ENCODE peak calls at places on chromosomes 11 and 22, in five cellular contexts. One of them, this sample, is unnamed.

GRCh38 chr22:40739723-40740122 is 60.4 kb downstream of the MCHR1 start:
- DNase-seq in A549: no peak
- DNase-seq in K562: no peak
- DNase-seq in H1: no peak
- DNase-seq in GM12878: no peak
- DNase-seq in this sample: no peak

GRCh38 chr22:46457502-46458488 is 79.6 kb downstream of the CELSR1 start:
- DNase-seq in A549: no peak
- DNase-seq in K562: no peak
- DNase-seq in H1: no peak
- DNase-seq in GM12878: no peak
- DNase-seq in this sample: no peak

GRCh38 chr11:8638300-8638699 is 44.2 kb downstream of the TRIM66 start:
- DNase-seq in A549: no peak
- DNase-seq in K562: peak
- DNase-seq in H1: no peak
- DNase-seq in GM12878: no peak
- DNase-seq in this sample: no peak

GRCh38 chr11:16790484-16791240 is 52.2 kb downstream of the C11orf58 start:
- DNase-seq in A549: no peak
- DNase-seq in K562: no peak
- DNase-seq in H1: no peak
- DNase-seq in GM12878: no peak
- DNase-seq in this sample: no peak

GRCh38 chr11:95231126-95231880 is at the start of gene SESN3:
- DNase-seq in A549: peak
- DNase-seq in K562: peak
- DNase-seq in H1: peak
- DNase-seq in GM12878: peak
- DNase-seq in this sample: peak

GRCh38 chr11:13972033-13972910 is 9.7 kb downstream of the SPON1 start:
- DNase-seq in A549: no peak
- DNase-seq in K562: no peak
- DNase-seq in H1: no peak
- DNase-seq in GM12878: no peak
- DNase-seq in this sample: no peak

GRCh38 chr22:17243524-17243923 is 24.3 kb upstream of the ADA2 start:
- DNase-seq in A549: no peak
- DNase-seq in K562: no peak
- DNase-seq in H1: no peak
- DNase-seq in GM12878: peak
- DNase-seq in this sample: no peak

GRCh38 chr22:46936378-46936916 is 174.0 kb downstream of the TBC1D22A start:
- DNase-seq in A549: no peak
- DNase-seq in K562: no peak
- DNase-seq in H1: no peak
- DNase-seq in GM12878: no peak
- DNase-seq in this sample: peak

GRCh38 chr11:69770525-69770924 is 4.6 kb downstream of the FGF4 start:
- DNase-seq in A549: no peak
- DNase-seq in K562: no peak
- DNase-seq in H1: no peak
- DNase-seq in GM12878: no peak
- DNase-seq in this sample: no peak

GRCh38 chr11:66112640-66113098 is 42.6 kb downstream of the PACS1 start:
- DNase-seq in A549: no peak
- DNase-seq in K562: no peak
- DNase-seq in H1: no peak
- DNase-seq in GM12878: no peak
- DNase-seq in this sample: no peak

GRCh38 chr22:22857607-22858558 is 29.7 kb upstream of the IGLL5 start:
- DNase-seq in A549: no peak
- DNase-seq in K562: no peak
- DNase-seq in H1: no peak
- DNase-seq in GM12878: no peak
- DNase-seq in this sample: no peak
- TF ChIP-seq HDAC2 in A549: no peak
- TF ChIP-seq HDAC2 in K562: no peak
- TF ChIP-seq HDAC2 in H1: no peak
- TF ChIP-seq HDAC2 in GM12878: no peak
- TF ChIP-seq HDAC2 in this sample: no peak

GRCh38 chr11:35525501-35526175 is at the start of gene PAMR1:
- DNase-seq in A549: no peak
- DNase-seq in K562: no peak
- DNase-seq in H1: peak
- DNase-seq in GM12878: no peak
- DNase-seq in this sample: no peak
- TF ChIP-seq HDAC2 in A549: no peak
- TF ChIP-seq HDAC2 in K562: no peak
- TF ChIP-seq HDAC2 in H1: no peak
- TF ChIP-seq HDAC2 in GM12878: no peak
- TF ChIP-seq HDAC2 in this sample: no peak

GRCh38 chr11:109946322-109946846 is 146.8 kb upstream of the ZC3H12C start:
- DNase-seq in A549: peak
- DNase-seq in K562: peak
- DNase-seq in H1: peak
- DNase-seq in GM12878: peak
- DNase-seq in this sample: peak

GRCh38 chr11:109940816-109941215 is 152.4 kb upstream of the ZC3H12C start:
- DNase-seq in A549: peak
- DNase-seq in K562: peak
- DNase-seq in H1: no peak
- DNase-seq in GM12878: no peak
- DNase-seq in this sample: no peak

DNA sequence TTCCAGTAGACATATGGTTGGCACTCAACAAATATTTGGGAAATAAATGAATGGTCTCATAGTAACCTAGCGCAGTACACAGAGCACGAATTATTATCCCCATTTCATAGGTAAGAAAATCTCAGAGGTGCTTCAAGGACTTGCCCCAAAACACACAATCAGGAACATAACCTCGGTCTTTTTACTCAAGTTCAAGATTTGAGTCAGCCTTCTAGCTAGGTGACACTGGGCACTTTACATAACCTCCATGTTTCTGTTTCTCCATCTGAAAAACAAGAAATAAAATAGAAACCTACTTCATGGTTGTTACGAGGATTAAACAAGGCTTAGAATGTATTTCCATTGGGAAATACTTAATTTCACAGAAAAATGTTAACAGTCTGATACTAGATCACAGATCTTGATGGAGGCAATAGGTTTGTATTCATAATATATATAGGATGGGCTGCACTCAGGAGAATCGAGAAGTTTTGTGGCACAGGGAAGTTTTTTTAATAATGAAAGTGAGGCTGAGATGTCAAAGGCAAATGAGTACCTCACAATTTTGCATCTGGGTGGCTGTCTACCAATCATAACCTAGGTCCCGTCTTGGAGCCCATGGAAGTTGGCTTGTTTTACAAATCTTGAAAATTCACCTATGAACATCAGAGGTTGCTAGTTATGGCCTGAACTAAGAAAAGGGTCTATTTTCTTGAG is 147.4 kb upstream of the ZC3H12C start:
- DNase-seq in A549: no peak
- DNase-seq in K562: no peak
- DNase-seq in H1: no peak
- DNase-seq in GM12878: no peak
- DNase-seq in this sample: no peak
- TF ChIP-seq HDAC2 in A549: no peak
- TF ChIP-seq HDAC2 in K562: no peak
- TF ChIP-seq HDAC2 in H1: no peak
- TF ChIP-seq HDAC2 in GM12878: no peak
- TF ChIP-seq HDAC2 in this sample: no peak

DNA sequence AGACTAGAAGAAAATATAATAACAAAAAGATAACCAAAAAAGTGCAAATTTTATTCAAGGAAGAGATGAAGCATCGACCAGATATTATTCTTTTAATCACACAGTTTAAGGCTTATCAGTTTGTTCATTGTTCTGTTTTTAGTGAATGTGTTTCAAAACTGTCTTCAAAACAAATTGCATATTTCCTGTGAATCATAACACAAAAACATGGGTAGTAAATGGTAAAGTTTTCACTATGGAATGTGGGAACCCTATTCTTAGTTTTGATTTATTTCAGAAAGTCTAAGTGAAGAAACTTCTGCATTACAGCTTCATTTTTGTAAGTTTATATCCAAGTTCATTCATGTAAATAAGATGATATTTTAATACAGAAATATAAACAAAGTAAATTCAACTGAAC is 207.6 kb upstream of the LUZP2 start:
- DNase-seq in A549: no peak
- DNase-seq in K562: no peak
- DNase-seq in H1: no peak
- DNase-seq in GM12878: no peak
- DNase-seq in this sample: no peak
- TF ChIP-seq HDAC2 in A549: no peak
- TF ChIP-seq HDAC2 in K562: no peak
- TF ChIP-seq HDAC2 in H1: no peak
- TF ChIP-seq HDAC2 in GM12878: no peak
- TF ChIP-seq HDAC2 in this sample: no peak

GRCh38 chr11:33590471-33590870 is 110.2 kb downstream of the C11orf91 start:
- DNase-seq in A549: no peak
- DNase-seq in K562: no peak
- DNase-seq in H1: no peak
- DNase-seq in GM12878: no peak
- DNase-seq in this sample: no peak
- TF ChIP-seq HDAC2 in A549: no peak
- TF ChIP-seq HDAC2 in K562: no peak
- TF ChIP-seq HDAC2 in H1: no peak
- TF ChIP-seq HDAC2 in GM12878: no peak
- TF ChIP-seq HDAC2 in this sample: no peak

GRCh38 chr22:27843441-27843840 is 41.9 kb upstream of the MN1 start:
- DNase-seq in A549: no peak
- DNase-seq in K562: no peak
- DNase-seq in H1: no peak
- DNase-seq in GM12878: no peak
- DNase-seq in this sample: no peak
- TF ChIP-seq HDAC2 in A549: no peak
- TF ChIP-seq HDAC2 in K562: no peak
- TF ChIP-seq HDAC2 in H1: no peak
- TF ChIP-seq HDAC2 in GM12878: no peak
- TF ChIP-seq HDAC2 in this sample: no peak

DNA sequence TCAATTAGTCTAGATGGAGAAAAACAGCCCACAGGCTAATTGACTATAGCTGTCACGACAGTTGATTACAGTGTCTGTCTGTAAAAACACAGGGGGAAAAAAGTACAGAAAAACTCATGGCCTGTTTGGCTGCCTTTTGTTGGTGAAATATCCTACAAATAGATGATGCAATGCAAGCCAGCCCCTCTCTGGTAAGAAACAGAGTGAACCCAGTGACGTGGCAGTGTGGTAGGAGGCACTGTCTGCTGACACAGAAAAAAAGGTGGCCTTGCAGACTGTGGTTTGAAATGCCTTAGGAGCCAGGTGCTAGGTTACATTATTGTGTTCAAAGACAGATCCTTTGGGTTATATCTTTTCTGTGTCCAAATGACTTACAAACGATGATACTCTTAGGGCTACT is 431.4 kb upstream of the CCDC90B start:
- DNase-seq in A549: no peak
- DNase-seq in K562: no peak
- DNase-seq in H1: no peak
- DNase-seq in GM12878: no peak
- DNase-seq in this sample: no peak
- TF ChIP-seq HDAC2 in A549: no peak
- TF ChIP-seq HDAC2 in K562: no peak
- TF ChIP-seq HDAC2 in H1: no peak
- TF ChIP-seq HDAC2 in GM12878: no peak
- TF ChIP-seq HDAC2 in this sample: no peak

GRCh38 chr11:128965485-128965884 is 22.8 kb upstream of the TP53AIP1 start:
- DNase-seq in A549: no peak
- DNase-seq in K562: no peak
- DNase-seq in H1: no peak
- DNase-seq in GM12878: peak
- DNase-seq in this sample: no peak
- TF ChIP-seq HDAC2 in A549: no peak
- TF ChIP-seq HDAC2 in K562: no peak
- TF ChIP-seq HDAC2 in H1: no peak
- TF ChIP-seq HDAC2 in GM12878: no peak
- TF ChIP-seq HDAC2 in this sample: no peak

DNA sequence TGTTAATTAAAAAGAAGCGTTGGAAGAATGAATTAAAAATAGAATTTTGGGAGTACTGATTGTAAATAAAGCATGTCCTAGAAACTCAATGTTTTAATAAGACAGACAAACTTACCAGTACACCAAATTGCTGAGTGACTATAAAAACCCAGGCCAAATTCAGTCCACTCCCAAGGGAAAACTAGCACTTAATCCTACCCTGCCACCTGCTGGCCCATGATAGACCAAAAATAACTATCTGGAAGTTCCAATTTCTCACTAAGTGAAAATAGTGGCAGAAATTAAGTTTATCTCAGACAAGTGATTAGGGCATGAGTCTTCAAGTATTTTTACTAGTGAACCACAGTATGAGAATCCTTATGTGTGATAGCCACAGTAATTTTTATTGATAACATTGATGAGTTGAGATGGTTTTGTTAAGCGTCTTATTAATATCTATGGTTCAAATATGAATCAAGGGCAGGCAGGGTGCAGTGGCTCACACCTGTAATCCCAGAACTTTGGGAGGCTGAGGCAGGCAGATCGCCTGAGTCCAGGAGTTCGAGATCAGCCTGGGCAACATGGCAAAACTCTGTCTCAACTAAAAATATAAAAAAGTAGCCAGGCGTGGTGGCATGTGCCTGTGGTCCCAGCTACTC is 9.8 kb upstream of the DDX10 start:
- DNase-seq in A549: peak
- DNase-seq in K562: no peak
- DNase-seq in H1: no peak
- DNase-seq in GM12878: no peak
- DNase-seq in this sample: peak
- TF ChIP-seq HDAC2 in A549: no peak
- TF ChIP-seq HDAC2 in K562: no peak
- TF ChIP-seq HDAC2 in H1: no peak
- TF ChIP-seq HDAC2 in GM12878: no peak
- TF ChIP-seq HDAC2 in this sample: no peak

This sample was measured in HepG2.